ENCODE peak calls at places on chromosomes 2 and 18, in eight cellular contexts. One of them, this sample, is unnamed.
A peak's percentile ranks its signal among the peaks of the same experiment; 100 is the strongest.

GRCh38 chr2:233852056-233852455 is 2.3 kb downstream of the HJURP start:
- DNase-seq in neural progenitor cell: no peak
- DNase-seq in HCT116: no peak
- DNase-seq in mammary epithelial cell: no peak
- DNase-seq in fibroblast of pulmonary artery: peak; percentile 16
- DNase-seq in GM06990: no peak
- DNase-seq in brain microvascular endothelial cell: no peak
- DNase-seq in GM12864: no peak
- DNase-seq in this sample: no peak

GRCh38 chr18:44896817-44897216 is 216.1 kb downstream of the SETBP1 start:
- DNase-seq in neural progenitor cell: no peak
- DNase-seq in HCT116: no peak
- DNase-seq in mammary epithelial cell: no peak
- DNase-seq in fibroblast of pulmonary artery: no peak
- DNase-seq in GM06990: no peak
- DNase-seq in brain microvascular endothelial cell: no peak
- DNase-seq in GM12864: no peak
- DNase-seq in this sample: no peak

GRCh38 chr2:124883595-124883994 is 858.5 kb downstream of the CNTNAP5 start:
- DNase-seq in neural progenitor cell: no peak
- DNase-seq in HCT116: no peak
- DNase-seq in mammary epithelial cell: no peak
- DNase-seq in fibroblast of pulmonary artery: no peak
- DNase-seq in GM06990: no peak
- DNase-seq in brain microvascular endothelial cell: no peak
- DNase-seq in GM12864: no peak
- DNase-seq in this sample: no peak

GRCh38 chr2:38148501-38148900 is 72.5 kb upstream of the CYP1B1 start:
- DNase-seq in neural progenitor cell: no peak
- DNase-seq in HCT116: no peak
- DNase-seq in mammary epithelial cell: peak; percentile 99
- DNase-seq in fibroblast of pulmonary artery: peak; percentile 91
- DNase-seq in GM06990: no peak
- DNase-seq in brain microvascular endothelial cell: no peak
- DNase-seq in GM12864: no peak
- DNase-seq in this sample: peak; percentile 98

GRCh38 chr18:68428026-68428425 is 286.9 kb downstream of the TMX3 start:
- DNase-seq in neural progenitor cell: no peak
- DNase-seq in HCT116: no peak
- DNase-seq in mammary epithelial cell: peak; percentile 92
- DNase-seq in fibroblast of pulmonary artery: peak; percentile 59
- DNase-seq in GM06990: no peak
- DNase-seq in brain microvascular endothelial cell: peak; percentile 75
- DNase-seq in GM12864: no peak
- DNase-seq in this sample: peak; percentile 94

GRCh38 chr2:58569460-58570185 is 328.5 kb upstream of the FANCL start:
- DNase-seq in neural progenitor cell: no peak
- DNase-seq in HCT116: no peak
- DNase-seq in mammary epithelial cell: peak; percentile 19
- DNase-seq in fibroblast of pulmonary artery: no peak
- DNase-seq in GM06990: peak; percentile 17
- DNase-seq in brain microvascular endothelial cell: no peak
- DNase-seq in GM12864: peak; percentile 18
- DNase-seq in this sample: peak; percentile 71

GRCh38 chr2:179005976-179006375 is 44.0 kb downstream of the CCDC141 start:
- DNase-seq in neural progenitor cell: no peak
- DNase-seq in HCT116: no peak
- DNase-seq in mammary epithelial cell: no peak
- DNase-seq in fibroblast of pulmonary artery: no peak
- DNase-seq in GM06990: no peak
- DNase-seq in brain microvascular endothelial cell: no peak
- DNase-seq in GM12864: no peak
- DNase-seq in this sample: no peak

GRCh38 chr2:54457326-54458023 is 1.3 kb downstream of the SPTBN1 start:
- DNase-seq in neural progenitor cell: peak; percentile 69
- DNase-seq in HCT116: no peak
- DNase-seq in mammary epithelial cell: peak; percentile 39
- DNase-seq in fibroblast of pulmonary artery: no peak
- DNase-seq in GM06990: peak; percentile 43
- DNase-seq in brain microvascular endothelial cell: no peak
- DNase-seq in GM12864: no peak
- DNase-seq in this sample: peak; percentile 6

GRCh38 chr2:166314022-166314759 is 61.6 kb downstream of the SCN9A start:
- DNase-seq in neural progenitor cell: no peak
- DNase-seq in HCT116: no peak
- DNase-seq in mammary epithelial cell: peak; percentile 79
- DNase-seq in fibroblast of pulmonary artery: peak; percentile 66
- DNase-seq in GM06990: no peak
- DNase-seq in brain microvascular endothelial cell: peak; percentile 0
- DNase-seq in GM12864: no peak
- DNase-seq in this sample: peak; percentile 92

GRCh38 chr18:34976899-34977786 is 64.1 kb upstream of the MAPRE2 start:
- DNase-seq in neural progenitor cell: peak; percentile 78
- DNase-seq in HCT116: no peak
- DNase-seq in mammary epithelial cell: no peak
- DNase-seq in fibroblast of pulmonary artery: peak; percentile 20
- DNase-seq in GM06990: peak; percentile 66
- DNase-seq in brain microvascular endothelial cell: peak; percentile 38
- DNase-seq in GM12864: peak; percentile 13
- DNase-seq in this sample: peak; percentile 24

GRCh38 chr18:47736376-47737140 is 193.9 kb downstream of the SMAD2 start:
- DNase-seq in neural progenitor cell: no peak
- DNase-seq in HCT116: no peak
- DNase-seq in mammary epithelial cell: no peak
- DNase-seq in fibroblast of pulmonary artery: no peak
- DNase-seq in GM06990: no peak
- DNase-seq in brain microvascular endothelial cell: no peak
- DNase-seq in GM12864: no peak
- DNase-seq in this sample: no peak

GRCh38 chr2:53356291-53356905 is 411.2 kb upstream of the CHAC2 start:
- DNase-seq in neural progenitor cell: no peak
- DNase-seq in HCT116: no peak
- DNase-seq in mammary epithelial cell: no peak
- DNase-seq in fibroblast of pulmonary artery: no peak
- DNase-seq in GM06990: no peak
- DNase-seq in brain microvascular endothelial cell: no peak
- DNase-seq in GM12864: no peak
- DNase-seq in this sample: no peak

GRCh38 chr2:70978388-70979357 is at the start of gene ANKRD53:
- DNase-seq in neural progenitor cell: peak; percentile 86
- DNase-seq in HCT116: no peak
- DNase-seq in mammary epithelial cell: peak; percentile 23
- DNase-seq in fibroblast of pulmonary artery: peak; percentile 37
- DNase-seq in GM06990: peak; percentile 41
- DNase-seq in brain microvascular endothelial cell: no peak
- DNase-seq in GM12864: no peak
- DNase-seq in this sample: peak; percentile 40

GRCh38 chr2:68188831-68189230 is 31.1 kb downstream of the PNO1 start:
- DNase-seq in neural progenitor cell: no peak
- DNase-seq in HCT116: no peak
- DNase-seq in mammary epithelial cell: no peak
- DNase-seq in fibroblast of pulmonary artery: no peak
- DNase-seq in GM06990: no peak
- DNase-seq in brain microvascular endothelial cell: no peak
- DNase-seq in GM12864: no peak
- DNase-seq in this sample: no peak

GRCh38 chr2:65382776-65383357 is 49.5 kb downstream of the SPRED2 start:
- DNase-seq in neural progenitor cell: no peak
- DNase-seq in HCT116: peak; percentile 96
- DNase-seq in mammary epithelial cell: peak; percentile 99
- DNase-seq in fibroblast of pulmonary artery: peak; percentile 84
- DNase-seq in GM06990: peak; percentile 90
- DNase-seq in brain microvascular endothelial cell: peak; percentile 97
- DNase-seq in GM12864: peak; percentile 87
- DNase-seq in this sample: peak; percentile 99

GRCh38 chr2:217610411-217610814 is 392.4 kb downstream of the TNS1 start:
- DNase-seq in neural progenitor cell: no peak
- DNase-seq in HCT116: no peak
- DNase-seq in mammary epithelial cell: no peak
- DNase-seq in fibroblast of pulmonary artery: no peak
- DNase-seq in GM06990: peak; percentile 44
- DNase-seq in brain microvascular endothelial cell: no peak
- DNase-seq in GM12864: peak; percentile 43
- DNase-seq in this sample: peak; percentile 1

GRCh38 chr2:113211226-113212105 is 37.7 kb downstream of the PSD4 start:
- DNase-seq in neural progenitor cell: no peak
- DNase-seq in HCT116: peak; percentile 23
- DNase-seq in mammary epithelial cell: peak; percentile 75
- DNase-seq in fibroblast of pulmonary artery: peak; percentile 26
- DNase-seq in GM06990: no peak
- DNase-seq in brain microvascular endothelial cell: no peak
- DNase-seq in GM12864: no peak
- DNase-seq in this sample: peak; percentile 72

GRCh38 chr2:212364586-212364985 is 174.0 kb downstream of the ERBB4 start:
- DNase-seq in neural progenitor cell: no peak
- DNase-seq in HCT116: no peak
- DNase-seq in mammary epithelial cell: no peak
- DNase-seq in fibroblast of pulmonary artery: peak; percentile 23
- DNase-seq in GM06990: no peak
- DNase-seq in brain microvascular endothelial cell: no peak
- DNase-seq in GM12864: no peak
- DNase-seq in this sample: no peak

GRCh38 chr2:224023188-224023587 is 15.9 kb downstream of the SERPINE2 start:
- DNase-seq in neural progenitor cell: no peak
- DNase-seq in HCT116: no peak
- DNase-seq in mammary epithelial cell: peak; percentile 68
- DNase-seq in fibroblast of pulmonary artery: peak; percentile 23
- DNase-seq in GM06990: no peak
- DNase-seq in brain microvascular endothelial cell: peak; percentile 47
- DNase-seq in GM12864: no peak
- DNase-seq in this sample: peak; percentile 89

GRCh38 chr2:188291617-188292445 is at the start of gene GULP1:
- DNase-seq in neural progenitor cell: peak; percentile 95
- DNase-seq in HCT116: no peak
- DNase-seq in mammary epithelial cell: peak; percentile 72
- DNase-seq in fibroblast of pulmonary artery: peak; percentile 75
- DNase-seq in GM06990: peak; percentile 10
- DNase-seq in brain microvascular endothelial cell: peak; percentile 62
- DNase-seq in GM12864: no peak
- DNase-seq in this sample: peak; percentile 70
- TF ChIP-seq CTCF in neural progenitor cell: peak; percentile 78
- TF ChIP-seq CTCF in HCT116: peak; percentile 72
- TF ChIP-seq CTCF in mammary epithelial cell: peak; percentile 48
- TF ChIP-seq CTCF in fibroblast of pulmonary artery: peak; percentile 69
- TF ChIP-seq CTCF in GM06990: no peak
- TF ChIP-seq CTCF in brain microvascular endothelial cell: peak; percentile 84
- TF ChIP-seq CTCF in GM12864: no peak
- TF ChIP-seq CTCF in this sample: peak; percentile 69

GRCh38 chr2:227509824-227510619 is 38.1 kb downstream of the AGFG1 start:
- DNase-seq in neural progenitor cell: no peak
- DNase-seq in HCT116: peak; percentile 59
- DNase-seq in mammary epithelial cell: peak; percentile 90
- DNase-seq in fibroblast of pulmonary artery: peak; percentile 31
- DNase-seq in GM06990: no peak
- DNase-seq in brain microvascular endothelial cell: no peak
- DNase-seq in GM12864: no peak
- DNase-seq in this sample: peak; percentile 92
- H3K4me3 ChIP-seq in neural progenitor cell: no peak overlapping the region
- H3K4me3 ChIP-seq in HCT116: no peak overlapping the region
- H3K4me3 ChIP-seq in mammary epithelial cell: no peak overlapping the region
- H3K4me3 ChIP-seq in fibroblast of pulmonary artery: no peak overlapping the region
- H3K4me3 ChIP-seq in GM06990: no peak overlapping the region
- H3K4me3 ChIP-seq in brain microvascular endothelial cell: no peak overlapping the region
- H3K4me3 ChIP-seq in GM12864: no peak overlapping the region
- H3K4me3 ChIP-seq in this sample: no peak overlapping the region

DNA sequence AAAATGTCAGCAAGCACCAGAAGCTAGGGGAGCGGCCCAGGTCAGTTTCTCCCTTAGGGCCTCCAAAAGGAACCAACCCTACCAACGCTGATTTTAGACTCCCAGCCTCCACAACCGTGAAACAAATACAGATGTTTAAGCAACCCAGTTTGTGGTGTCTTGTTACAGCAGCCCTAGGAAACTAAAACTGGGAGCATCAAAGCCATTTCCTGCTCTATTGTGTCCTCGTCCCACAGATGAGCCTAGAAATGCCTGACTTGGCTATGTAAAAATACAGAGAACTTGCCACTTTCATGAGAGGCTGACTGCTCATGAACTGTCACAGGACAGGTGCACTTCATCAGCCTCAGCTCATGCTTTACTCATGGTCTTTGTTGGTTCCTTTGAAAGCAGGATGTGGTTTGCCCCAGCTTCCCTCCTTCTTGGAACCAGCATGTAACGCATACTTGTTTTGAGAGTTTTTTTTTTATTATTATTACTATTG is 97.6 kb upstream of the SLC39A10 start:
- DNase-seq in neural progenitor cell: no peak
- DNase-seq in HCT116: no peak
- DNase-seq in mammary epithelial cell: peak; percentile 80
- DNase-seq in fibroblast of pulmonary artery: peak; percentile 98
- DNase-seq in GM06990: peak; percentile 85
- DNase-seq in brain microvascular endothelial cell: peak; percentile 74
- DNase-seq in GM12864: peak; percentile 98
- DNase-seq in this sample: peak; percentile 49
- TF ChIP-seq CTCF in neural progenitor cell: no peak
- TF ChIP-seq CTCF in HCT116: no peak
- TF ChIP-seq CTCF in mammary epithelial cell: no peak
- TF ChIP-seq CTCF in fibroblast of pulmonary artery: no peak
- TF ChIP-seq CTCF in GM06990: no peak
- TF ChIP-seq CTCF in brain microvascular endothelial cell: no peak
- TF ChIP-seq CTCF in GM12864: no peak
- TF ChIP-seq CTCF in this sample: no peak

DNA sequence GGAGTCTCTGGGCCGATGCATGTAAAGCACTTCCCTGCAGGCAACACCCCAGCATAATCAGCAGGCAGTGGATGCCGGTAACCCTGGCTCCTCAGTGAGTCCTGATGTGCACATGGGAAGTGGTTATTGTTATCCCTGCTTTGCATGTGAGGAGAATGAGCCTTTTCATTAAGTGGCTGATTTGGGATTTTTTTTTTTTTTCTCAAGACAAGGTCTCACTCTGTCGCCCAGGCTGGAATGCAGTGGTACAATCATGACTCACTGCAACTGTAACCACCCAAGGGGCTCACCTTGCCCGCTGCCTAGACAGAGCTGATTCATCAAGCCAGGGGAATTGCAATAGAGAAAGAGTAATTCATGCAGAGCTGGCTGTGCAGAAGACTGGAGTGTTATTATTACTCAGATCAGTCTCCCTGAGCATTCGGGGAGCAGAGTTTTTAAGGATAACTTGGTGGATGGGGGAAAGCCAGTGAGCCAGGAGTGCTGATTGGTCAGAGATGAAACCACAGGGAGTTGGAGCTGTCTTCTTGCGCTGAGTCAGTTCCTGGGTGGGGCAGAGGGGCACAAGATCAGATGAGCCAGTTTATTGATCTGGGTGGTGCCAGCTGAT is 95.4 kb downstream of the SOCS6 start:
- DNase-seq in neural progenitor cell: no peak
- DNase-seq in HCT116: peak; percentile 92
- DNase-seq in mammary epithelial cell: peak; percentile 99
- DNase-seq in fibroblast of pulmonary artery: peak; percentile 43
- DNase-seq in GM06990: no peak
- DNase-seq in brain microvascular endothelial cell: peak; percentile 83
- DNase-seq in GM12864: no peak
- DNase-seq in this sample: peak; percentile 93
- H3K4me3 ChIP-seq in neural progenitor cell: no peak overlapping the region
- H3K4me3 ChIP-seq in HCT116: peak overlapping the region; percentile 42
- H3K4me3 ChIP-seq in mammary epithelial cell: no peak overlapping the region
- H3K4me3 ChIP-seq in fibroblast of pulmonary artery: no peak overlapping the region
- H3K4me3 ChIP-seq in GM06990: no peak overlapping the region
- H3K4me3 ChIP-seq in brain microvascular endothelial cell: no peak overlapping the region
- H3K4me3 ChIP-seq in GM12864: no peak overlapping the region
- H3K4me3 ChIP-seq in this sample: no peak overlapping the region

This sample was measured in epithelial cell of esophagus.